ENCODE peak calls at places on chromosomes 12 and 14, in eight cellular contexts. H is HepG2, V is AG04450, Q is heart right ventricle, S is uterus, A is ovary, K is mammary epithelial cell, Z is Panc1. D is an unnamed sample.

GRCh38 chr14:64082837-64083236 is 211.3 kb downstream of the ESR2 start:
- DNase-seq in V (no peak), H (no peak), K (no peak), Q (no peak), A (peak; percentile 67), Z (no peak), S (peak; percentile 49), D (no peak)

GRCh38 chr12:131375261-131375971 is 335.5 kb upstream of the SFSWAP start:
- DNase-seq in K (no peak), A (no peak), Q (no peak), Z (no peak), V (no peak), S (no peak), H (no peak), D (no peak)

GRCh38 chr14:59897757-59898383 is 22.1 kb upstream of the LRRC9 start:
- DNase-seq in H (peak; percentile 30), A (no peak), S (no peak), Q (no peak), V (no peak), Z (no peak), K (peak; percentile 14), D (no peak)

GRCh38 chr12:111776836-111777344 is 10.2 kb downstream of the ALDH2 start:
- DNase-seq in S (no peak), H (no peak), Q (no peak), V (no peak), A (no peak), Z (no peak), K (no peak), D (no peak)

GRCh38 chr12:82517027-82517426 is 158.7 kb downstream of the METTL25 start:
- DNase-seq in Q (no peak), H (peak; percentile 17), A (no peak), K (peak; percentile 14), S (no peak), V (no peak), Z (peak; percentile 12), D (no peak)

GRCh38 chr12:50618864-50619609 is 114.3 kb downstream of the DIP2B start:
- DNase-seq in Q (no peak), A (no peak), S (no peak), H (no peak), K (peak; percentile 79), V (no peak), Z (peak; percentile 60), D (peak; percentile 88)

GRCh38 chr14:91714805-91715204 is 17.1 kb downstream of the CATSPERB start:
- DNase-seq in V (no peak), H (no peak), S (no peak), Z (no peak), K (no peak), A (no peak), Q (no peak), D (no peak)

GRCh38 chr14:31461545-31461944 is 4.2 kb upstream of the DTD2 start:
- DNase-seq in H (no peak), Z (no peak), S (no peak), Q (no peak), A (no peak), V (no peak), K (no peak), D (no peak)

GRCh38 chr12:106142591-106143261 is 4.0 kb upstream of the NUAK1 start:
- DNase-seq in H (no peak), Z (no peak), S (no peak), V (no peak), K (no peak), Q (no peak), A (no peak), D (no peak)

GRCh38 chr14:103836976-103837725 is 10.2 kb downstream of the PPP1R13B start:
- DNase-seq in Q (no peak), Z (no peak), S (no peak), V (no peak), A (no peak), H (no peak), K (no peak), D (no peak)

GRCh38 chr14:23402296-23403138 is 5.6 kb downstream of the MYH6 start:
- DNase-seq in A (no peak), Z (no peak), H (no peak), V (no peak), S (no peak), Q (no peak), K (no peak), D (no peak)

GRCh38 chr14:77270361-77271112 is 469 bp downstream of the NGB start:
- DNase-seq in H (no peak), Q (no peak), V (no peak), K (no peak), S (no peak), Z (no peak), A (no peak), D (no peak)

GRCh38 chr12:117155278-117156060 is 34.8 kb downstream of the FBXO21 start:
- DNase-seq in H (peak; percentile 95), A (peak; percentile 47), S (no peak), K (peak; percentile 80), V (no peak), Z (peak; percentile 18), Q (peak; percentile 41), D (peak; percentile 76)

GRCh38 chr12:1594045-1594294 is 411 bp downstream of the FBXL14 start:
- DNase-seq in A (peak; percentile 56), H (no peak), V (no peak), Z (no peak), S (peak; percentile 58), K (peak; percentile 66), Q (no peak), D (peak; percentile 40)

GRCh38 chr12:47014474-47014873 is 64.9 kb upstream of the PCED1B start:
- DNase-seq in Z (no peak), S (no peak), K (peak; percentile 67), H (no peak), A (no peak), V (peak; percentile 84), Q (no peak), D (peak; percentile 48)

GRCh38 chr12:123808167-123808566 is 46.1 kb downstream of the DNAH10 start:
- DNase-seq in Q (no peak), A (no peak), H (peak; percentile 16), K (no peak), Z (no peak), S (no peak), V (no peak), D (no peak)
- TF ChIP-seq CTCF in Q (peak; percentile 35), A (no peak), H (peak; percentile 66), K (peak; percentile 56), Z (peak; percentile 69), S (no peak), V (peak; percentile 32), D (peak; percentile 51)

GRCh38 chr12:62632521-62632920 is 165.9 kb downstream of the MON2 start:
- DNase-seq in V (no peak), Z (no peak), Q (peak; percentile 75), S (peak; percentile 41), K (no peak), A (peak; percentile 44), H (peak; percentile 5), D (peak; percentile 9)
- H3K27me3 ChIP-seq in V (peaks cover 2% of the 10 kb centered on the region), Z (no peaks in the 10 kb centered on the region), Q (peaks cover 50% of the 10 kb centered on the region), S (no peaks in the 10 kb centered on the region), K (no peaks in the 10 kb centered on the region), A (no peaks in the 10 kb centered on the region), H (no peaks in the 10 kb centered on the region), D (no peaks in the 10 kb centered on the region)

DNA sequence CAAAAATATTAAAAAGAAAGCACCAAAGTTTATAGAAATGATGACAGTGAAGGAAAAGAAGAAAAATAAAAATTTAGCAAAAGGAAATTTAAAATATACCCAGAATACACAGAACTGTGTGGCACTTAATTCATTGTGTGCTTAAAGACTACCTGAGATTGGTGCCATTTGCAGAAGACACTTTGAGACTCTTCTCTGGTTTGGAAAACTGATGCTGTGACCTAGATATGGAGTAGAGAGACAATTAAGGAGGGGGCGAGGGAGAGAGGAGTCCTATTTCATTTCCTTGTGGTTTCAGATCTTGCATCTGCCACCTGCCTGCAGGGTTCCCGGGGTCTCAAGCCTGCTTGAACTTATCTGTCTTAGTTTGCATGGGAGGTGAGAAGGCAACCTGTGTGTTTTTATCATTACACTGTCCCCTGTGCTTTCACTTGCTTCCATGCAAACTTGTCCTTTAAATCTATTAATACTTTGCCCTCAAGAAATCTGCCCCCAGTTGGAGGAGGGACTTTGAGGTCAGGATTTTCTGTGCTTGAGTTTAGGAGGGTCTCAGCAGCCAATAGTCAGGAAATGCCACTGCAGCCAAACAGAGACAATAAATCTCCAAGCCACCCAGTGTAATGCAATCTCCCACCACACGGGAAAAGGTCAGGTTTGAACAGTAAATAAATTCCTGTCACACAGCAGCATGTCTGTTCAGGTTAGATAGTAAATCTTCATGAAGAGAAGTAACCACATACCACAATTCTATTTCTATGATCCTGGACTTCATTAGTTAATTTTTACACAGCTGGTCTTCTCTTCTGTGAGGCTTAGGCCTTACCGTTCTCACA is 119.4 kb downstream of the CAND1 start:
- DNase-seq in K (no peak), Z (no peak), S (no peak), A (no peak), V (no peak), Q (no peak), H (no peak), D (peak; percentile 33)
- TF ChIP-seq CTCF in K (peak; percentile 25), Z (peak; percentile 11), S (no peak), A (no peak), V (peak; percentile 10), Q (no peak), H (no peak), D (peak; percentile 43)

DNA sequence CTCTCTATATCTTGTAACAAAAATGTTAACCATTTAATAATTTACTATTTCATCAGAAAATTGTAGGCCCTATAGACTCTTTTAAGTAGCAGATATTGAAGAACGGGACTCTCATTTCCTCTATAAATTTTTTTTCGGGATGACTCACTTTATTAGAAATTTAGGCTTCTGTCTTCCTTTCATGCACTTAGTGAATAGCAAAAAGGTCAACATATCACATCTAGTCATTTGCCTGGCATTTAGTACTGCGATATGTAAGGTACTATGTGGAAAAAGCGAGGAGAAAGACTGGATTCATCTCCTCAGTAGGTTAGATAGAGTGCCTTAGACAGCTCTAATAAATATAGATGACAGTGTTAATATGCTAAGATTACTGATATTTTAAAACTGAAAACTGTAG is 166.3 kb upstream of the PTPRQ start:
- DNase-seq in K (no peak), H (no peak), S (no peak), V (no peak), A (no peak), Q (no peak), Z (no peak), D (no peak)
- H3K27me3 ChIP-seq in K (no peaks in the 10 kb centered on the region), H (no peaks in the 10 kb centered on the region), S (no peaks in the 10 kb centered on the region), V (no peaks in the 10 kb centered on the region), A (no peaks in the 10 kb centered on the region), Q (no peaks in the 10 kb centered on the region), Z (no peaks in the 10 kb centered on the region), D (no peaks in the 10 kb centered on the region)

GRCh38 chr14:29085546-29085945 is 319.0 kb downstream of the FOXG1 start:
- DNase-seq in V (no peak), Z (no peak), H (peak; percentile 39), A (no peak), K (no peak), Q (no peak), S (no peak), D (peak; percentile 2)
- TF ChIP-seq CTCF in V (peak; percentile 67), Z (peak; percentile 6), H (peak; percentile 9), A (no peak), K (no peak), Q (no peak), S (no peak), D (peak; percentile 21)

DNA sequence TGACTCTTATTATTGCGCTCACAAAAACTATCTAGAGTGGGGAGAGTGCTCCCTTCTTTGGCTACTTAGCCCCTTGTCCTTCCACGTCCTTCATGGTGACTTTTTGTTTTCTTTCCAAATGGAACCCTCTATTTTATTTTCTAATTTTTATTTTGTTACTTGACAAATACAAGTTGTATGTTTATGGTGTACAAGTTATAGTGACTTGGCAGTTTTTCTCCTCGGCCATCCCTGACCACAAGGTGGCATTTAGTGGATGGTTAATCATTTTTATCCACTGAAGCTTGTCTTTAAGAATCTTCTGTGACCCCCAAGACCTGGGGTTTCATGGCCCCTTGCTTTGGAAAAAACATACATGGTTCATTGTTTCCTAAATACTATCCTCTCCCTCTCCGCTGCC is 70.1 kb downstream of the NKX2-1 start:
- DNase-seq in Q (no peak), A (no peak), Z (no peak), V (no peak), S (no peak), K (no peak), H (no peak), D (no peak)
- H3K27me3 ChIP-seq in Q (no peaks in the 10 kb centered on the region), A (no peaks in the 10 kb centered on the region), Z (no peaks in the 10 kb centered on the region), V (no peaks in the 10 kb centered on the region), S (no peaks in the 10 kb centered on the region), K (no peaks in the 10 kb centered on the region), H (no peaks in the 10 kb centered on the region), D (peaks cover 5% of the 10 kb centered on the region)

D was measured in foreskin keratinocyte.